ENCODE peak calls at places on chromosomes 1 and 21, in seven cellular contexts. O is neuronal stem cell, L is IMR-90, K is mesenchymal stem cell, I is mesendoderm, E is H1, F is trophoblast cell. U is an unnamed sample.
A peak's percentile ranks its signal among the peaks of the same experiment; 100 is the strongest.

GRCh38 chr1:193183019-193183643 is 3.3 kb downstream of the B3GALT2 start:
- DNase-seq in O (peak; percentile 37), L (peak; percentile 71), K (peak; percentile 65), I (peak; percentile 51), E (no peak), F (peak; percentile 3), U (no peak)

GRCh38 chr1:11749203-11749689 is 12.7 kb upstream of the C1orf167 start:
- DNase-seq in O (no peak), L (no peak), K (peak; percentile 30), I (peak; percentile 89), E (no peak), F (peak; percentile 22), U (peak; percentile 70)

GRCh38 chr1:113040718-113041412 is 32.1 kb upstream of the LRIG2 start:
- DNase-seq in O (no peak), L (no peak), K (no peak), I (peak; percentile 57), E (no peak), F (no peak), U (no peak)

GRCh38 chr1:146034976-146035469 is 13.5 kb upstream of the HJV start:
- DNase-seq in O (peak; percentile 23), L (no peak), K (no peak), I (peak; percentile 71), E (no peak), F (no peak), U (no peak)

GRCh38 chr1:3599286-3599811 is 12.0 kb downstream of the MEGF6 start:
- DNase-seq in O (no peak), L (no peak), K (no peak), I (no peak), E (no peak), F (no peak), U (no peak)

GRCh38 chr1:201736707-201737320 is 92.1 kb upstream of the IPO9 start:
- DNase-seq in O (no peak), L (no peak), K (no peak), I (no peak), E (no peak), F (no peak), U (no peak)

GRCh38 chr21:42121792-42122191 is 50.7 kb downstream of the UMODL1 start:
- DNase-seq in O (no peak), L (no peak), K (no peak), I (no peak), E (no peak), F (no peak), U (no peak)

GRCh38 chr21:42245348-42246185 is 26.6 kb downstream of the ABCG1 start:
- DNase-seq in O (no peak), L (no peak), K (no peak), I (peak; percentile 35), E (no peak), F (no peak), U (peak; percentile 44)

GRCh38 chr1:94126651-94127050 is 5.7 kb upstream of the ABCA4 start:
- DNase-seq in O (no peak), L (no peak), K (no peak), I (no peak), E (no peak), F (no peak), U (no peak)

GRCh38 chr1:231684333-231685244 is 58.0 kb downstream of the DISC1 start:
- DNase-seq in O (no peak), L (peak; percentile 22), K (peak; percentile 46), I (no peak), E (no peak), F (no peak), U (no peak)

GRCh38 chr1:212650228-212650627 is 41.7 kb downstream of the ATF3 start:
- DNase-seq in O (no peak), L (no peak), K (no peak), I (no peak), E (no peak), F (no peak), U (no peak)

DNA sequence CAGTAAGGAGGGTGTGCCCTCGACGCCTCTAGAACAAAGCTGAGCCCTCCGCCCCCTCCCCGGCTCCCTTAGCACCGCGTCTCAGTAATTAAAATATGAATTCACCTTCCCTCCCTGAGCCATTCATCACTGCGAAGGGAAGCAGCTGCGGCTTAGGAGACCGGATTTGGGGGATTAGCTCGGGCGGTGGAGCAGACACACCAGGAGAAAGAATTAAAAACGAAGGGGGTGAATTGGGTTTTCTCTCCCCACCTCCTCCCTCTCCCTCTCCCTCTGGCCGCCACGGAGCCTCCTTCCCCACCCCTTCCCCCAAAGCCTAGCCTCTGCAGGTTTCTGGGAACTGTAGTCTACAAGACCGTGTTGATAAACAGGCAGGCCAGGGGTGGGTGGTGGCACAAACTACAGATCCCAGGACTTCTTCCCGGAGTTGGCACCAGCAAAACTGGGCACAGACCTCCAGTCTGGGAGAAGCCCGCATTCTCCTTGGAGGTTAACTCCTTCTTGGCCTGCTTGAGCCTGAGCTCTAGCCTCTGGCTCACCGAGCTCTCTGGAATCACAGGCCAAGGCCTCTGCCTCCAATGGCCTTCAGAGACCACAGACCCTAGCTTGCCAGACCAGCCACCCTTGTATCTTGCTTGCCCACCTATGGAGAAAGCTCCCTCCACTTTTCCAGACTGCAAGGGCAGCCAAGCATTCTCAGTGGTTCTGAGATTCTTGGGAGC is 10.8 kb downstream of the BLACAT1 start:
- DNase-seq in O (peak; percentile 91), L (no peak), K (no peak), I (peak; percentile 92), E (no peak), F (no peak), U (peak; percentile 95)
- H3K79me1 ChIP-seq in O (peaks cover 10% of the 10 kb centered on the region), L (no peaks in the 10 kb centered on the region), K (no peaks in the 10 kb centered on the region), I (peaks cover 14% of the 10 kb centered on the region), E (peaks cover 2% of the 10 kb centered on the region), F (peaks cover 16% of the 10 kb centered on the region), U (no peaks in the 10 kb centered on the region)

GRCh38 chr1:54037476-54037875 is 15.5 kb downstream of the TMEM59 start:
- DNase-seq in O (no peak), L (peak; percentile 60), K (no peak), I (no peak), E (no peak), F (no peak), U (no peak)
- H3K18ac ChIP-seq in O (no peak overlapping the region), L (no peak overlapping the region), K (no peak overlapping the region), I (no peak overlapping the region), E (no peak overlapping the region), F (no peak overlapping the region), U (no peak overlapping the region)

DNA sequence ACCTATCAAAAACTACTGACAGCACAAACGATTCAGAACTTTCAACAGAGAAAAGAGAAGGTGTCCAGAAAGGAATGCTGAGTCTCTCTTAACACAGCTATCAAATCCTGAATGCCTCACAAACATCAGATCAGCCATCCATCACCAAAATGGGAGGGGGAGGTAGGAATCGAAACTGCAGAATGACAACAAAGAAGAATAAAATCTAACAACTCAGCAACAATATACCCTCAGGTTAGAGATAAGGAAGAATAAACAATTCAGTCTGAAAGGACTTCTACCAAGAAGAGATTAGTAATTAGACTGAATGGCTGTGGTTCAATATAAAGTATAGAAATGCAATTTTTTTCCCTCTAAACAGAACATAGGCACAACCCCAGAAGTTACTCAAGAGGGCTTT is 94.4 kb downstream of the RERE start:
- DNase-seq in O (no peak), L (no peak), K (no peak), I (no peak), E (no peak), F (no peak), U (no peak)
- H3K4me2 ChIP-seq in O (no peak overlapping the region), L (no peak overlapping the region), K (no peak overlapping the region), I (no peak overlapping the region), E (no peak overlapping the region), F (no peak overlapping the region), U (no peak overlapping the region)

DNA sequence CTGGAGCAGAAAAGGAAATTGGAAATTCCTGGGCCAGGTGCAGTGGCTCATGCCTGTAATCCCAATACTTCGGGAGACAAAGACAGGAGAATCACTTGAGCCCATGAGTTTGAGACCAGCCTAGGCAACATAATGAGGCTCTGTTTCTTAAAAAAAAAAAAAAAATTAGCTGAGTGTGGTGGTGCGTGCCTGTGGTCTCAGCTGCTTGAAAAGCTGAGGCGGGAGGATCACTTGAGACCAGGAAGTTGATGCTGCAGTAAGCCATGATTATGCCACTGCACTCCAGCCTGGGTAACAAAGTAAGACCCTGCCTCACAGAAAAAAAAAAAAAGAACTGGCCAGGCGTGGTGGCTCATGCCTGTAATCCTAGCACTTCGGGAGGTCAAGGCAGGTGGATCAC is 56.7 kb downstream of the SRSF11 start:
- DNase-seq in O (no peak), L (no peak), K (no peak), I (no peak), E (no peak), F (no peak), U (no peak)
- H3K79me1 ChIP-seq in O (no peaks in the 10 kb centered on the region), L (no peaks in the 10 kb centered on the region), K (peaks cover 9% of the 10 kb centered on the region), I (no peaks in the 10 kb centered on the region), E (no peaks in the 10 kb centered on the region), F (no peaks in the 10 kb centered on the region), U (no peaks in the 10 kb centered on the region)

GRCh38 chr1:200423235-200423634 is 13.4 kb upstream of the ZNF281 start:
- DNase-seq in O (no peak), L (no peak), K (no peak), I (peak; percentile 27), E (no peak), F (no peak), U (no peak)
- H3K18ac ChIP-seq in O (no peak overlapping the region), L (no peak overlapping the region), K (no peak overlapping the region), I (no peak overlapping the region), E (no peak overlapping the region), F (no peak overlapping the region), U (no peak overlapping the region)

GRCh38 chr1:108182854-108183253 is 17.3 kb downstream of the SLC25A24 start:
- DNase-seq in O (no peak), L (no peak), K (no peak), I (no peak), E (no peak), F (no peak), U (no peak)
- H3K4me2 ChIP-seq in O (no peak overlapping the region), L (no peak overlapping the region), K (no peak overlapping the region), I (no peak overlapping the region), E (no peak overlapping the region), F (no peak overlapping the region), U (no peak overlapping the region)

GRCh38 chr1:241408170-241408569 is 51.2 kb upstream of the RGS7 start:
- DNase-seq in O (no peak), L (peak; percentile 43), K (peak; percentile 46), I (peak; percentile 61), E (no peak), F (no peak), U (no peak)
- H3K79me1 ChIP-seq in O (no peaks in the 10 kb centered on the region), L (no peaks in the 10 kb centered on the region), K (no peaks in the 10 kb centered on the region), I (no peaks in the 10 kb centered on the region), E (no peaks in the 10 kb centered on the region), F (no peaks in the 10 kb centered on the region), U (no peaks in the 10 kb centered on the region)

DNA sequence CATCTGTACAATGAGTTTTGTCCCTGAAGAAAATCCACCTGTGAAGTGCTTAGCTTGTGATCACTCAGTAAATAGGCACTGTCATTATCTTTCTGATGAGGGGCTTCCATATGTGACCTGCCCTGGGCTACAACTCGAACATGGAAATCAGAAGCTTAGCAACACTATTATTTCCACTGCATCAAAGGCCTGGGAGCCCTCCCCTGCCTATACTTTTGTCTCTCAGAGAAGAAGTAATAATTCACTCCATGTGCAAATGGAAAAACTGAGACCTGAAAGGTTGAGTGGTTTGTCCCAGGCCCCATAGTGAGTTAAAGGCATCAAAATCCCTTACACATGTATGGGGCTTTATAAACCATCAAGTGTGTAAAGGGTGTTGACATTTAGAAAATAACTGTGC is 20.8 kb downstream of the SOX13 start:
- DNase-seq in O (no peak), L (no peak), K (no peak), I (no peak), E (no peak), F (no peak), U (no peak)
- H3K18ac ChIP-seq in O (no peak overlapping the region), L (no peak overlapping the region), K (no peak overlapping the region), I (no peak overlapping the region), E (no peak overlapping the region), F (no peak overlapping the region), U (no peak overlapping the region)

GRCh38 chr1:49102752-49103151 is 326.1 kb upstream of the BEND5 start:
- DNase-seq in O (no peak), L (no peak), K (no peak), I (no peak), E (no peak), F (no peak), U (no peak)
- H3K4me2 ChIP-seq in O (no peak overlapping the region), L (no peak overlapping the region), K (no peak overlapping the region), I (no peak overlapping the region), E (no peak overlapping the region), F (no peak overlapping the region), U (no peak overlapping the region)

U was measured in H9.